ENCODE peak calls at places on chromosomes 13 and 19, in four cellular contexts. R, H, D and E are unnamed samples.

GRCh38 chr13:112767506-112768471 is 78.0 kb downstream of the ATP11A start:
- DNase-seq in R (no peak), D (no peak), H (no peak), E (no peak)

GRCh38 chr13:54958781-54959180 is 1930.2 kb downstream of the OLFM4 start:
- DNase-seq in D (no peak), R (no peak), H (no peak), E (no peak)

GRCh38 chr19:10603084-10603872 is 16.2 kb upstream of the AP1M2 start:
- DNase-seq in H (peak), D (peak), R (peak), E (peak)

GRCh38 chr13:48858523-48858922 is 117.2 kb upstream of the FNDC3A start:
- DNase-seq in R (no peak), D (no peak), H (no peak), E (peak)

GRCh38 chr13:109494955-109495354 is 291.4 kb downstream of the IRS2 start:
- DNase-seq in D (no peak), H (no peak), R (no peak), E (no peak)

GRCh38 chr19:55552620-55553019 is 7.3 kb upstream of the SBK3 start:
- DNase-seq in D (no peak), R (no peak), H (no peak), E (no peak)

GRCh38 chr19:10295305-10295846 is 5.6 kb downstream of the ICAM5 start:
- DNase-seq in H (peak), R (no peak), D (peak), E (no peak)

GRCh38 chr13:24127116-24127631 is 33.3 kb upstream of the SPATA13 start:
- DNase-seq in D (no peak), H (no peak), R (peak), E (no peak)

GRCh38 chr13:21576424-21576823 is 27.5 kb downstream of the MICU2 start:
- DNase-seq in D (no peak), H (no peak), R (no peak), E (no peak)

GRCh38 chr13:113887700-113888201 is 23.9 kb upstream of the GAS6 start:
- DNase-seq in H (no peak), R (no peak), D (no peak), E (no peak)

GRCh38 chr19:29636553-29637325 is 28.5 kb upstream of the PLEKHF1 start:
- DNase-seq in H (no peak), R (no peak), D (no peak), E (no peak)

GRCh38 chr13:33992891-33993336 is 175.0 kb downstream of the RFC3 start:
- DNase-seq in H (no peak), R (no peak), D (peak), E (no peak)

GRCh38 chr19:29528350-29528945 is 2.7 kb downstream of the VSTM2B start:
- DNase-seq in H (peak), R (no peak), D (peak), E (peak)

GRCh38 chr13:57437587-57437986 is 194.0 kb upstream of the PCDH17 start:
- DNase-seq in R (no peak), H (no peak), D (no peak), E (no peak)

GRCh38 chr13:79871594-79871993 is 390.6 kb downstream of the NDFIP2 start:
- DNase-seq in D (no peak), H (no peak), R (no peak), E (no peak)

GRCh38 chr13:25171517-25172302 is at the start of gene AMER2:
- DNase-seq in H (no peak), R (no peak), D (no peak), E (no peak)

GRCh38 chr13:27201661-27202060 is 30.1 kb upstream of the USP12 start:
- DNase-seq in R (no peak), H (no peak), D (no peak), E (no peak)

GRCh38 chr13:86877449-86877848 is 793.7 kb upstream of the SLITRK5 start:
- DNase-seq in D (no peak), H (no peak), R (no peak), E (no peak)

GRCh38 chr13:97369269-97369893 is 64.6 kb upstream of the RAP2A start:
- DNase-seq in D (no peak), H (no peak), R (no peak), E (peak)